ENCODE peak calls at places on chromosome 2, in four cellular contexts. L is GM12878, O is K562, Y is HepG2. E is an unnamed sample.

GRCh38 chr2:112055833-112056625 is 960 bp downstream of the TMEM87B start:
- DNase-seq in L (no peak), O (peak; percentile 24), Y (peak; percentile 69), E (peak; percentile 26)

GRCh38 chr2:223084873-223085272 is 32.9 kb downstream of the KCNE4 start:
- DNase-seq in L (no peak), O (no peak), Y (no peak), E (no peak)

GRCh38 chr2:196252408-196253114 is 81.2 kb upstream of the STK17B start:
- DNase-seq in L (no peak), O (no peak), Y (no peak), E (no peak)

GRCh38 chr2:29398384-29399237 is 283.4 kb downstream of the CLIP4 start:
- DNase-seq in L (no peak), O (no peak), Y (no peak), E (peak; percentile 11)

GRCh38 chr2:226794077-226794670 is 5.4 kb downstream of the IRS1 start:
- DNase-seq in L (no peak), O (no peak), Y (no peak), E (no peak)

GRCh38 chr2:153105829-153106578 is 372.6 kb downstream of the RPRM start:
- DNase-seq in L (no peak), O (no peak), Y (no peak), E (no peak)

GRCh38 chr2:72757177-72757775 is 68.6 kb downstream of the EXOC6B start:
- DNase-seq in L (no peak), O (peak; percentile 6), Y (peak; percentile 100), E (no peak)

GRCh38 chr2:219918929-219919328 is 291.5 kb downstream of the SLC4A3 start:
- DNase-seq in L (no peak), O (no peak), Y (no peak), E (no peak)

GRCh38 chr2:32360416-32360815 is 3.6 kb downstream of the BIRC6 start:
- DNase-seq in L (no peak), O (no peak), Y (no peak), E (no peak)

GRCh38 chr2:225104321-225104720 is 62.1 kb upstream of the DOCK10 start:
- DNase-seq in L (no peak), O (no peak), Y (no peak), E (no peak)

GRCh38 chr2:367246-367645 is 79.4 kb upstream of the ALKAL2 start:
- DNase-seq in L (no peak), O (no peak), Y (no peak), E (no peak)

GRCh38 chr2:229616433-229616832 is 97.9 kb downstream of the DNER start:
- DNase-seq in L (no peak), O (no peak), Y (no peak), E (no peak)

GRCh38 chr2:62794791-62795190 is 89.3 kb downstream of the EHBP1 start:
- DNase-seq in L (no peak), O (no peak), Y (peak; percentile 74), E (no peak)

GRCh38 chr2:23988371-23988770 is 21.5 kb upstream of the MFSD2B start:
- DNase-seq in L (no peak), O (no peak), Y (peak; percentile 13), E (no peak)

GRCh38 chr2:170162261-170162612 is 15.7 kb upstream of the MYO3B start:
- DNase-seq in L (no peak), O (no peak), Y (no peak), E (no peak)

GRCh38 chr2:860259-860855 is 90.3 kb upstream of the SNTG2 start:
- DNase-seq in L (no peak), O (no peak), Y (peak; percentile 39), E (no peak)

GRCh38 chr2:193963472-193964119 is 1693.4 kb upstream of the SLC39A10 start:
- DNase-seq in L (no peak), O (no peak), Y (peak; percentile 36), E (peak; percentile 18)

GRCh38 chr2:166134252-166135151 is 6.7 kb upstream of the SCN1A start:
- DNase-seq in L (no peak), O (no peak), Y (peak; percentile 100), E (no peak)

GRCh38 chr2:47173986-47174730 is 19.1 kb upstream of the STPG4 start:
- DNase-seq in L (no peak), O (no peak), Y (no peak), E (no peak)

GRCh38 chr2:219122197-219122965 is 38.2 kb downstream of the NHEJ1 start:
- DNase-seq in L (no peak), O (no peak), Y (no peak), E (no peak)

GRCh38 chr2:222413295-222413911 is 10.9 kb upstream of the SGPP2 start:
- DNase-seq in L (no peak), O (no peak), Y (no peak), E (no peak)

GRCh38 chr2:71945133-71945959 is 202.3 kb downstream of the CYP26B1 start:
- DNase-seq in L (no peak), O (no peak), Y (no peak), E (no peak)

GRCh38 chr2:201260302-201260800 is at the start of gene CASP8:
- DNase-seq in L (no peak), O (no peak), Y (peak; percentile 55), E (no peak)

GRCh38 chr2:190781604-190782198 is 98.9 kb upstream of the GLS start:
- DNase-seq in L (peak; percentile 12), O (peak; percentile 56), Y (peak; percentile 65), E (peak; percentile 66)

GRCh38 chr2:132668986-132669853 is 785 bp downstream of the LYPD1 start:
- DNase-seq in L (no peak), O (no peak), Y (no peak), E (peak; percentile 21)

GRCh38 chr2:23528171-23528570 is 143.2 kb downstream of the KLHL29 start:
- DNase-seq in L (no peak), O (no peak), Y (no peak), E (no peak)

GRCh38 chr2:162301151-162301804 is 17.2 kb downstream of the IFIH1 start:
- DNase-seq in L (no peak), O (peak; percentile 34), Y (peak; percentile 62), E (peak; percentile 23)

GRCh38 chr2:21270083-21270491 is 146.3 kb downstream of the TDRD15 start:
- DNase-seq in L (no peak), O (no peak), Y (no peak), E (no peak)

GRCh38 chr2:105005170-105005569 is 32.7 kb upstream of the MRPS9 start:
- DNase-seq in L (no peak), O (no peak), Y (no peak), E (no peak)

GRCh38 chr2:37224063-37224462 is 7.3 kb downstream of the CEBPZ start:
- DNase-seq in L (no peak), O (no peak), Y (no peak), E (no peak)

GRCh38 chr2:139686205-139686604 is 906.0 kb upstream of the NXPH2 start:
- DNase-seq in L (no peak), O (no peak), Y (no peak), E (no peak)

GRCh38 chr2:218648473-218649100 is 10.8 kb downstream of the ZNF142 start:
- DNase-seq in L (no peak), O (peak; percentile 37), Y (peak; percentile 56), E (peak; percentile 66)

GRCh38 chr2:231935815-231936214 is 9.6 kb upstream of the NPPC start:
- DNase-seq in L (no peak), O (no peak), Y (no peak), E (no peak)

GRCh38 chr2:9702604-9703084 is 71.8 kb upstream of the YWHAQ start:
- DNase-seq in L (no peak), O (no peak), Y (no peak), E (no peak)

GRCh38 chr2:136065384-136065783 is 52.6 kb downstream of the CXCR4 start:
- DNase-seq in L (no peak), O (no peak), Y (peak; percentile 20), E (no peak)

GRCh38 chr2:136068828-136069227 is 49.1 kb downstream of the CXCR4 start:
- DNase-seq in L (no peak), O (no peak), Y (no peak), E (no peak)

GRCh38 chr2:136067897-136068540 is 49.9 kb downstream of the CXCR4 start:
- DNase-seq in L (no peak), O (no peak), Y (no peak), E (no peak)

GRCh38 chr2:136067465-136067864 is 50.5 kb downstream of the CXCR4 start:
- DNase-seq in L (no peak), O (no peak), Y (no peak), E (no peak)

DNA sequence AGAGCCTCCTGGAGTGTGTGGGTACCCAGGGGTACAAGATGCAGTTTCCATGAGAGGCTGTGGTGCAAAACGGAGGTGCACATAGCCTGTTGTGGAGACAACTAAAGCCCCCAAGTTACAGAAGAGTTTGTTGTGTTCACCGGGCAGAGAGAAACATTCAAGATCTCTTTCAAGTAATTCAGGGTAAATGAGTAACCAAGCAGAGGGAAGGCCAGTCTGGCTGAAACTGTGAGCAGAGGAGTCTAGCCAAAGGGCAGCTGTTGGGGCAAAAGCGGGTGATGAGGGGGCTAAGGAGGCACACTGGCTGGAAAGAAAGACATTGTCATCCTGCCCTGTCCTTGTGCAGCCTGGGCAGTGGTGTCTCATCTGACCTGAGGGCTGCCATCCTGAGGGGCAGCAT is 52.0 kb downstream of the CXCR4 start:
- DNase-seq in L (no peak), O (no peak), Y (no peak), E (no peak)
- TF ChIP-seq FOXK2 in L (no peak), O (no peak), Y (no peak), E (no peak)

DNA sequence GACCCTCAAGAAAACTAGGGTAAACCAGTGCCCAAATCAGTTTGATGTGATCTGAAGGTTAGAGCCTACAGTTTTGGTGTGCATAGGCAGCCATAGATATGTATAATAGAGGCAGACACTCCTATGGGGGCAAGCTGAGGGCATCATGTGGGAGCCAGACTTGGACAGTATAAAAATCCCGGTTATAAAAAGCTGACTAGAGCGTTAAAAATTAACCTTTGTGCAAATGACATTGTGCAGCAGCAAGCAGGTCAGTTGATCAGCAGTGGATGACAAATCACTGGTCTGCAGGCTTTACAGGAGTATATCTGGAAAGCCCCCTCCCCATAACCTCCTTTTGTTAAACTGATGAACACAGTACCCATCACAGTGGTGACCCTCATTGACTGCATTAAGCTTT is 107.8 kb downstream of the CTNNA2 start:
- DNase-seq in L (no peak), O (no peak), Y (no peak), E (no peak)
- TF ChIP-seq FOXK2 in L (no peak), O (no peak), Y (no peak), E (no peak)

GRCh38 chr2:186917866-186918265 is 68.9 kb upstream of the ZSWIM2 start:
- DNase-seq in L (no peak), O (no peak), Y (no peak), E (no peak)

GRCh38 chr2:186913870-186914269 is 64.9 kb upstream of the ZSWIM2 start:
- DNase-seq in L (peak; percentile 3), O (no peak), Y (no peak), E (no peak)

GRCh38 chr2:186919272-186919671 is 70.3 kb upstream of the ZSWIM2 start:
- DNase-seq in L (no peak), O (no peak), Y (no peak), E (no peak)
- TF ChIP-seq FOXK2 in L (no peak), O (no peak), Y (no peak), E (no peak)

DNA sequence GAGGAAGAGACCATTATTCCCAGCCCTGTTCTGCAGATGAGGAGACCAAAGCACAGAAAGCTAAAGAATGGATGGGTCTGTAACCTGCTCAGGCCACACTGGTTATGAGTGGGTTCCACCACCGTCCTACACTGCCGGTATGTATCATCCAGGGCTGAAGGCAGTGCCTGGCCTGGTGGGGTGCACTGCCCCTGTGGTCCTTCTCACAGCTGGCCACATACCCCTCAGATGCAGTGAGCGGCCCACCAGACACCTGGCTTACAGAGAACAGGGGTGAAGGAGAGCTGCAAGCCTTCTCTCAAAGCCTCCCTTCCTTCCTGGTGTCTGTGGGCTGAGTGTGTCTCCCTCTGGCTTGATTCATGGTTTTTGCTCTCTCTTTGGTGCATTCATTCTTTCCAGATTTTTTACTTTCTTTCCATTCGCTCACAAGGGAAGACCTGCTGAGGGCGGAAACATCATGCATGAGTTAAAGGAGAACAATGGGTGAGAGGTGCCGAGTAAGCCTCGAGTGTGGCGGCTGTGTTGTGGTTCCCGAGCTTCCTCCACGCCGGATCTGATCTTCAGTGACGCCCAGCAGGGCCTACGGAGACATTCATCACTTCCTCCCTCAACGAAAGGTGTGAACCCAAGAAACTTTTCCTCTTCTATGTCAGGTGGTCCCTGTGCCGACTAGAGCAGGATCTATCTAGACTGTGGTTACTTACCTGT is 62.1 kb upstream of the REL start:
- DNase-seq in L (no peak), O (no peak), Y (no peak), E (no peak)
- TF ChIP-seq FOXK2 in L (no peak), O (no peak), Y (no peak), E (no peak)